ENCODE peak calls at places on chromosomes 13 and 19, in eight cellular contexts. J is stimulated activated CD8-positive, alpha-beta memory T cell treated with anti-CD3 and anti-CD28 coated beads, Interleukin-2, amount 100 ng/mL, for 1 hour; Q is CD4-positive, CD25-positive, alpha-beta regulatory T cell; I is mesendoderm; D is T-helper 17 cell; W is pons; N is left ventricle myocardium inferior; H is activated CD8-positive, alpha-beta memory T cell treated with anti-CD3 and anti-CD28 coated beads for 4 hours. M is an unnamed sample.

GRCh38 chr13:93789058-93789457 is 562.5 kb downstream of the GPC6 start:
- DNase-seq in J (no peak), I (no peak), D (no peak), Q (no peak), H (no peak), W (no peak), N (no peak), M (no peak)

GRCh38 chr19:1752009-1752756 is 1.1 kb upstream of the ONECUT3 start:
- DNase-seq in J (no peak), W (no peak), I (no peak), N (no peak), D (no peak), Q (no peak), H (no peak), M (no peak)

GRCh38 chr13:41802033-41802683 is 158.8 kb downstream of the VWA8 start:
- DNase-seq in N (no peak), W (no peak), I (peak), Q (no peak), D (no peak), J (no peak), H (no peak), M (no peak)

GRCh38 chr19:28878862-28879566 is 333.9 kb downstream of the UQCRFS1 start:
- DNase-seq in J (no peak), N (peak), D (peak), H (peak), I (peak), W (peak), Q (peak), M (peak)

GRCh38 chr13:28531195-28531955 is 36.4 kb upstream of the FLT1 start:
- DNase-seq in I (peak), J (no peak), W (peak), H (no peak), D (no peak), Q (no peak), N (peak), M (peak)

GRCh38 chr19:46349311-46349993 is 2.6 kb downstream of the PPP5C start:
- DNase-seq in H (no peak), D (no peak), W (no peak), J (no peak), N (no peak), I (no peak), Q (no peak), M (no peak)

GRCh38 chr19:53823380-53824120 is 564 bp downstream of the NLRP12 start:
- DNase-seq in W (no peak), Q (no peak), N (no peak), D (no peak), H (no peak), I (peak), J (no peak), M (no peak)

GRCh38 chr19:11130824-11131455 is 24.6 kb downstream of the SPC24 start:
- DNase-seq in W (peak), Q (peak), H (peak), I (peak), N (peak), D (peak), J (peak), M (peak)

GRCh38 chr13:31372454-31372853 is 172.7 kb downstream of the B3GLCT start:
- DNase-seq in I (peak), N (no peak), H (no peak), D (no peak), Q (no peak), J (no peak), W (no peak), M (no peak)

GRCh38 chr13:98717256-98717655 is 35.2 kb downstream of the SLC15A1 start:
- DNase-seq in I (no peak), W (no peak), H (no peak), N (no peak), D (no peak), J (no peak), Q (no peak), M (no peak)

GRCh38 chr19:14563989-14564650 is 7.7 kb downstream of the NDUFB7 start:
- DNase-seq in W (peak), H (no peak), J (no peak), I (peak), D (peak), N (no peak), Q (no peak), M (peak)

GRCh38 chr19:48695743-48696352 is at the start of gene FUT2:
- DNase-seq in H (no peak), D (no peak), N (no peak), W (no peak), J (no peak), Q (no peak), I (peak), M (no peak)

GRCh38 chr19:51550848-51551672 is 19.6 kb upstream of the SIGLEC6 start:
- DNase-seq in D (no peak), N (no peak), H (no peak), Q (no peak), W (no peak), I (no peak), J (no peak), M (no peak)

GRCh38 chr13:74259641-74260040 is 125.4 kb upstream of the KLF12 start:
- DNase-seq in D (no peak), Q (no peak), J (no peak), N (no peak), H (no peak), I (no peak), W (no peak), M (no peak)

GRCh38 chr13:44879452-44880058 is 109.7 kb downstream of the NUFIP1 start:
- DNase-seq in J (no peak), D (no peak), Q (no peak), H (no peak), I (peak), W (no peak), N (no peak), M (no peak)